ENCODE peak calls at places on chromosome 6, in nine cellular contexts. I is activated CD4-positive, alpha-beta T cell treated with anti-CD3 and anti-CD28 coated beads for 24 hours; F is stimulated activated CD8-positive, alpha-beta memory T cell treated with anti-CD3 and anti-CD28 coated beads, Interleukin-15, amount 100 ng/mL, for 1 hour; H is GM03348; X is M059J; L is GM04504; C is NCI-H524; Q is nucleus accumbens; W is A172. R is an unnamed sample.

GRCh38 chr6:49526598-49526997 is 23.9 kb upstream of the C6orf141 start:
- DNase-seq in F (no peak), L (no peak), W (no peak), X (no peak), C (no peak), H (no peak), Q (no peak), I (no peak), R (no peak)

GRCh38 chr6:30238178-30238795 is 25.1 kb upstream of the TRIM26 start:
- DNase-seq in L (no peak), H (peak; percentile 42), X (peak; percentile 49), C (no peak), F (no peak), Q (no peak), W (peak; percentile 5), I (no peak), R (no peak)

GRCh38 chr6:36207155-36207554 is 10.6 kb downstream of the BRPF3 start:
- DNase-seq in I (no peak), X (no peak), Q (no peak), L (no peak), C (no peak), H (no peak), W (no peak), F (no peak), R (no peak)

GRCh38 chr6:38799529-38800184 is 84.5 kb downstream of the DNAH8 start:
- DNase-seq in C (no peak), W (no peak), I (no peak), X (no peak), F (no peak), L (no peak), H (no peak), Q (no peak), R (no peak)

GRCh38 chr6:44044154-44044539 is 83.1 kb downstream of the MRPL14 start:
- DNase-seq in C (no peak), F (no peak), X (peak; percentile 60), H (no peak), L (no peak), Q (no peak), W (no peak), I (no peak), R (peak; percentile 88)

GRCh38 chr6:145626857-145627256 is 108.5 kb downstream of the EPM2A start:
- DNase-seq in L (no peak), I (no peak), Q (no peak), H (no peak), X (no peak), W (no peak), C (no peak), F (no peak), R (no peak)

GRCh38 chr6:169044376-169045230 is 209.0 kb downstream of the THBS2 start:
- DNase-seq in H (no peak), L (no peak), X (no peak), Q (no peak), C (no peak), I (no peak), W (no peak), F (no peak), R (no peak)

GRCh38 chr6:137777299-137778075 is 89.6 kb upstream of the TNFAIP3 start:
- DNase-seq in X (no peak), F (no peak), Q (no peak), W (no peak), H (no peak), L (no peak), I (no peak), C (no peak), R (no peak)